ENCODE peak calls at places on chromosomes 12 and 14, in five cellular contexts. Z is thoracic aorta, C is astrocyte of the spinal cord, W is choroid plexus epithelial cell, S is stomach. N is an unnamed sample.

GRCh38 chr12:14960548-14961465 is 594 bp downstream of the ARHGDIB start:
- DNase-seq in Z (no peak), C (peak; percentile 32), W (peak; percentile 48), S (no peak), N (no peak)

GRCh38 chr14:39474416-39474911 is 42.2 kb upstream of the FBXO33 start:
- DNase-seq in Z (no peak), C (peak; percentile 1), W (no peak), S (no peak), N (no peak)

GRCh38 chr12:124500232-124501079 is 67.0 kb downstream of the NCOR2 start:
- DNase-seq in Z (no peak), C (peak; percentile 62), W (peak; percentile 84), S (no peak), N (no peak)

GRCh38 chr14:94102768-94103482 is 7.6 kb upstream of the IFI27 start:
- DNase-seq in Z (no peak), C (no peak), W (no peak), S (peak; percentile 47), N (no peak)

GRCh38 chr14:35688427-35688826 is 120.7 kb downstream of the RALGAPA1 start:
- DNase-seq in Z (no peak), C (no peak), W (no peak), S (no peak), N (no peak)

GRCh38 chr12:123120452-123121166 is 30.3 kb downstream of the PITPNM2 start:
- DNase-seq in Z (no peak), C (no peak), W (no peak), S (no peak), N (no peak)

GRCh38 chr14:77554816-77555599 is 56.4 kb upstream of the ISM2 start:
- DNase-seq in Z (no peak), C (no peak), W (no peak), S (no peak), N (no peak)

GRCh38 chr12:102067574-102068258 is 5.9 kb upstream of the WASHC3 start:
- DNase-seq in Z (no peak), C (peak; percentile 51), W (peak; percentile 40), S (no peak), N (no peak)

GRCh38 chr12:127455347-127456265 is 811.4 kb upstream of the TMEM132C start:
- DNase-seq in Z (no peak), C (no peak), W (peak; percentile 1), S (no peak), N (no peak)

GRCh38 chr12:5586201-5586600 is 154.3 kb downstream of the NTF3 start:
- DNase-seq in Z (no peak), C (peak; percentile 35), W (no peak), S (no peak), N (peak; percentile 38)

GRCh38 chr12:64450057-64450640 is 1.8 kb upstream of the TBK1 start:
- DNase-seq in Z (no peak), C (no peak), W (no peak), S (no peak), N (no peak)

GRCh38 chr12:58176296-58176869 is 235.0 kb downstream of the ATP23 start:
- DNase-seq in Z (no peak), C (peak; percentile 33), W (peak; percentile 69), S (peak; percentile 36), N (peak; percentile 59)

GRCh38 chr12:27937768-27938167 is 34.8 kb downstream of the PTHLH start:
- DNase-seq in Z (no peak), C (no peak), W (peak; percentile 52), S (no peak), N (no peak)

GRCh38 chr12:106127289-106128126 is 11.2 kb downstream of the NUAK1 start:
- DNase-seq in Z (no peak), C (peak; percentile 50), W (peak; percentile 65), S (no peak), N (no peak)

GRCh38 chr12:6766651-6767300 is 613 bp downstream of the PTMS start:
- DNase-seq in Z (no peak), C (peak; percentile 64), W (peak; percentile 68), S (peak; percentile 79), N (peak; percentile 32)

GRCh38 chr12:124538194-124539082 is 29.0 kb downstream of the NCOR2 start:
- DNase-seq in Z (no peak), C (no peak), W (no peak), S (no peak), N (no peak)

GRCh38 chr12:98645572-98646067 is 530 bp downstream of the APAF1 start:
- DNase-seq in Z (no peak), C (peak; percentile 18), W (peak; percentile 16), S (peak; percentile 27), N (no peak)

GRCh38 chr12:78865297-78865955 is 852 bp downstream of the SYT1 start:
- DNase-seq in Z (no peak), C (no peak), W (peak; percentile 11), S (no peak), N (no peak)

GRCh38 chr12:65536876-65537661 is 258.6 kb downstream of the MSRB3 start:
- DNase-seq in Z (peak; percentile 63), C (peak; percentile 100), W (peak; percentile 100), S (no peak), N (peak; percentile 100)

GRCh38 chr12:124689585-124689984 is 122.2 kb upstream of the NCOR2 start:
- DNase-seq in Z (no peak), C (no peak), W (no peak), S (no peak), N (no peak)

GRCh38 chr12:124626841-124627502 is 59.6 kb upstream of the NCOR2 start:
- DNase-seq in Z (no peak), C (peak; percentile 87), W (peak; percentile 93), S (peak; percentile 55), N (peak; percentile 47)

GRCh38 chr14:96039633-96040311 is 610 bp downstream of the C14orf132 start:
- DNase-seq in Z (no peak), C (peak; percentile 43), W (peak; percentile 50), S (no peak), N (no peak)

GRCh38 chr12:30847259-30847658 is 79.3 kb upstream of the TSPAN11 start:
- DNase-seq in Z (no peak), C (peak; percentile 68), W (peak; percentile 86), S (no peak), N (peak; percentile 70)

GRCh38 chr12:53752192-53752601 is 418 bp upstream of the CISTR start:
- DNase-seq in Z (no peak), C (no peak), W (no peak), S (no peak), N (no peak)
- H3K4me3 ChIP-seq in Z (peak overlapping the region; percentile 75), C (no peak overlapping the region), W (no peak overlapping the region), S (peak overlapping the region; percentile 61), N (no peak overlapping the region)

GRCh38 chr12:111975161-111975931 is 37.6 kb downstream of the TMEM116 start:
- DNase-seq in Z (no peak), C (no peak), W (peak; percentile 78), S (no peak), N (no peak)

GRCh38 chr12:111976860-111977259 is 36.1 kb downstream of the TMEM116 start:
- DNase-seq in Z (no peak), C (no peak), W (no peak), S (no peak), N (no peak)

GRCh38 chr12:111980598-111980997 is 32.4 kb downstream of the TMEM116 start:
- DNase-seq in Z (no peak), C (no peak), W (no peak), S (no peak), N (no peak)

GRCh38 chr12:111978545-111978944 is 34.4 kb downstream of the TMEM116 start:
- DNase-seq in Z (no peak), C (no peak), W (no peak), S (no peak), N (no peak)

GRCh38 chr12:111976291-111976690 is 36.7 kb downstream of the TMEM116 start:
- DNase-seq in Z (no peak), C (no peak), W (peak; percentile 40), S (no peak), N (no peak)
- H3K4me3 ChIP-seq in Z (no peak overlapping the region), C (no peak overlapping the region), W (no peak overlapping the region), S (no peak overlapping the region), N (no peak overlapping the region)

GRCh38 chr14:65168840-65169239 is 66.5 kb upstream of the MAX start:
- DNase-seq in Z (no peak), C (no peak), W (peak; percentile 81), S (no peak), N (no peak)

GRCh38 chr14:65173973-65174693 is 71.8 kb upstream of the MAX start:
- DNase-seq in Z (no peak), C (peak; percentile 17), W (peak; percentile 58), S (no peak), N (no peak)

GRCh38 chr14:65169351-65169750 is 67.0 kb upstream of the MAX start:
- DNase-seq in Z (no peak), C (peak; percentile 63), W (peak; percentile 66), S (no peak), N (peak; percentile 55)

GRCh38 chr14:65170318-65170717 is 68.0 kb upstream of the MAX start:
- DNase-seq in Z (no peak), C (no peak), W (no peak), S (no peak), N (no peak)

GRCh38 chr14:65170768-65171251 is 68.5 kb upstream of the MAX start:
- DNase-seq in Z (no peak), C (peak; percentile 80), W (peak; percentile 86), S (no peak), N (peak; percentile 80)
- H3K4me3 ChIP-seq in Z (peak overlapping the region; percentile 50), C (peak overlapping the region; percentile 32), W (peak overlapping the region; percentile 56), S (peak overlapping the region; percentile 32), N (peak overlapping the region; percentile 46)

GRCh38 chr14:104085032-104085888 is at the start of gene ASPG:
- DNase-seq in Z (no peak), C (no peak), W (no peak), S (peak; percentile 55), N (no peak)
- H3K4me3 ChIP-seq in Z (no peak within 1 kb of the TSS), C (no peak within 1 kb of the TSS), W (no peak within 1 kb of the TSS), S (peak within 1 kb of the TSS; percentile 15), N (no peak within 1 kb of the TSS)

N was measured in brain microvascular endothelial cell.